ENCODE peak calls at places on chromosomes 16 and 17, in nine cellular contexts. O is amniotic stem cell; U is EH; P is CD8-positive, alpha-beta memory T cell; G is iris pigment epithelial cell; J is activated CD4-positive, alpha-beta T cell treated with anti-CD3 and anti-CD28 coated beads for 48 hours; R is mesenchymal stem cell; B is NCI-H748 treated with DMSO at 0.1 percent for 48 hours; L is stimulated activated CD4-positive, alpha-beta T cell treated with anti-CD3 and anti-CD28 coated beads, Interleukin-15, amount 100 ng/mL, for 24 hours. M is an unnamed sample.

GRCh38 chr17:33551075-33551474 is 258.0 kb upstream of the ASIC2 start:
- DNase-seq in P (no peak), G (no peak), O (no peak), B (no peak), R (no peak), J (no peak), U (no peak), L (no peak), M (no peak)

GRCh38 chr17:78117027-78117981 is 11.3 kb downstream of the TMC6 start:
- DNase-seq in L (no peak), B (no peak), J (no peak), G (no peak), U (peak), O (no peak), R (no peak), P (no peak), M (peak)

GRCh38 chr17:1713878-1714487 is 3.8 kb upstream of the TLCD2 start:
- DNase-seq in J (no peak), L (no peak), G (no peak), O (no peak), B (peak), R (peak), U (peak), P (no peak), M (no peak)

GRCh38 chr17:44759096-44759915 is 518 bp downstream of the ADAM11 start:
- DNase-seq in G (no peak), J (no peak), L (peak), O (no peak), U (peak), R (no peak), B (no peak), P (no peak), M (no peak)

GRCh38 chr17:70369296-70369855 is 200.0 kb downstream of the KCNJ2 start:
- DNase-seq in R (peak), L (no peak), J (no peak), O (no peak), G (peak), U (no peak), B (no peak), P (no peak), M (no peak)

GRCh38 chr17:28372203-28372944 is 880 bp downstream of the SARM1 start:
- DNase-seq in J (peak), B (peak), O (no peak), R (peak), G (no peak), L (peak), U (peak), P (no peak), M (peak)

GRCh38 chr16:30787613-30788378 is 791 bp upstream of the ZNF629 start:
- DNase-seq in B (no peak), O (no peak), L (no peak), U (no peak), R (no peak), J (no peak), P (no peak), G (peak), M (no peak)

GRCh38 chr17:58331815-58332719 is 3.5 kb upstream of the TSPOAP1 start:
- DNase-seq in O (no peak), B (no peak), G (no peak), P (peak), U (no peak), J (peak), R (no peak), L (peak), M (peak)

GRCh38 chr17:57649731-57650484 is 95.2 kb downstream of the CCDC182 start:
- DNase-seq in U (peak), J (no peak), B (no peak), P (no peak), G (peak), L (no peak), O (no peak), R (peak), M (no peak)

GRCh38 chr17:77724876-77725615 is 233.5 kb upstream of the TNRC6C start:
- DNase-seq in U (no peak), O (no peak), P (no peak), R (no peak), L (no peak), G (no peak), B (no peak), J (no peak), M (no peak)

GRCh38 chr17:2023692-2024571 is 1.2 kb downstream of the RTN4RL1 start:
- DNase-seq in G (peak), L (peak), U (peak), R (peak), O (no peak), B (peak), J (peak), P (peak), M (peak)

GRCh38 chr17:81412490-81413093 is 17.3 kb downstream of the BAHCC1 start:
- DNase-seq in L (peak), R (peak), U (no peak), O (no peak), J (peak), G (peak), P (peak), B (no peak), M (peak)

GRCh38 chr17:64154321-64155089 is 24.6 kb upstream of the ERN1 start:
- DNase-seq in L (no peak), O (no peak), J (no peak), P (no peak), U (peak), R (no peak), B (no peak), G (no peak), M (no peak)

GRCh38 chr17:82328141-82328993 is 5.2 kb downstream of the SECTM1 start:
- DNase-seq in P (no peak), L (no peak), O (no peak), B (no peak), J (no peak), G (no peak), R (no peak), U (no peak), M (no peak)

M was measured in activated naive CD8-positive, alpha-beta T cell treated with anti-CD3 and anti-CD28 coated beads, Interleukin-2, amount 50 U/mL, for 24 hours.